ENCODE peak calls at places on chromosomes 12 and 14, in ten cellular contexts. S is RPMI7951; W is HFFc6; N is stimulated activated CD8-positive, alpha-beta memory T cell treated with anti-CD3 and anti-CD28 coated beads, Interleukin-7, amount 100 ng/mL, for 1 hour; T is foreskin keratinocyte; I is fibroblast of the aortic adventitia; H is HFF-Myc; A is Peyer's patch; K is NCI-H1105; M is activated CD4-positive, alpha-beta T cell treated with anti-CD3 and anti-CD28 coated beads, Interleukin-2, amount 50 U/mL, for 24 hours. U is an unnamed sample.
A peak's percentile ranks its signal among the peaks of the same experiment; 100 is the strongest.

GRCh38 chr12:89051065-89051677 is 301.1 kb downstream of the DUSP6 start:
- DNase-seq in I (peak; percentile 85), W (peak; percentile 58), M (peak; percentile 42), N (no peak), K (peak; percentile 48), T (peak; percentile 61), S (peak; percentile 60), H (no peak), A (peak; percentile 48), U (peak; percentile 48)

GRCh38 chr12:34244608-34245007 is 222.3 kb downstream of the ALG10 start:
- DNase-seq in W (no peak), T (no peak), H (no peak), N (no peak), S (no peak), I (no peak), M (no peak), A (no peak), K (no peak), U (no peak)

GRCh38 chr12:94650143-94651056 is at the start of gene TMCC3:
- DNase-seq in I (peak; percentile 12), K (peak; percentile 61), A (peak; percentile 75), M (no peak), N (no peak), W (no peak), S (peak; percentile 46), T (peak; percentile 38), H (no peak), U (no peak)

GRCh38 chr12:9361879-9362326 is 153.7 kb upstream of the PZP start:
- DNase-seq in N (no peak), S (no peak), K (no peak), H (no peak), M (no peak), T (no peak), A (no peak), W (no peak), I (no peak), U (no peak)

GRCh38 chr12:62684586-62685295 is 218.1 kb downstream of the MON2 start:
- DNase-seq in A (peak; percentile 57), N (no peak), K (no peak), T (no peak), S (peak; percentile 69), W (peak; percentile 42), I (peak; percentile 89), M (no peak), H (no peak), U (no peak)

GRCh38 chr12:46386877-46387629 is 14.5 kb upstream of the SLC38A2 start:
- DNase-seq in M (no peak), K (no peak), W (no peak), I (peak; percentile 87), N (no peak), H (no peak), S (peak; percentile 52), T (peak; percentile 61), A (peak; percentile 62), U (peak; percentile 47)

GRCh38 chr14:88289214-88289613 is 33.9 kb downstream of the KCNK10 start:
- DNase-seq in I (peak; percentile 63), M (no peak), N (no peak), S (no peak), W (no peak), T (peak; percentile 96), H (no peak), K (no peak), A (no peak), U (no peak)

GRCh38 chr12:63036216-63036973 is 101.4 kb upstream of the PPM1H start:
- DNase-seq in K (no peak), S (no peak), W (no peak), M (no peak), A (peak; percentile 47), I (no peak), H (no peak), T (no peak), N (no peak), U (no peak)

GRCh38 chr12:16393126-16393525 is 45.7 kb downstream of the MGST1 start:
- DNase-seq in T (no peak), W (no peak), I (no peak), K (no peak), N (no peak), A (no peak), S (no peak), H (no peak), M (no peak), U (no peak)

GRCh38 chr14:37210448-37210847 is 12.7 kb downstream of the MIPOL1 start:
- DNase-seq in A (no peak), N (no peak), W (no peak), I (no peak), T (no peak), M (no peak), H (no peak), S (no peak), K (no peak), U (no peak)

GRCh38 chr14:69037790-69038448 is 58.8 kb upstream of the ACTN1 start:
- DNase-seq in H (no peak), K (no peak), A (no peak), M (no peak), S (peak; percentile 61), I (no peak), N (no peak), W (peak; percentile 49), T (peak; percentile 30), U (peak; percentile 26)

GRCh38 chr12:67981236-67982164 is 7.7 kb upstream of the IFNG-AS1 start:
- DNase-seq in T (peak; percentile 82), I (peak; percentile 71), S (peak; percentile 83), W (peak; percentile 93), K (no peak), A (no peak), H (peak; percentile 55), M (no peak), N (no peak), U (peak; percentile 95)

GRCh38 chr12:28235017-28235416 is 44.8 kb downstream of the CCDC91 start:
- DNase-seq in W (no peak), I (no peak), N (no peak), S (no peak), T (no peak), H (no peak), A (no peak), M (no peak), K (no peak), U (no peak)

GRCh38 chr14:30906752-30907658 is 32.6 kb downstream of the COCH start:
- DNase-seq in I (peak; percentile 25), T (peak; percentile 69), H (peak; percentile 2), S (peak; percentile 11), M (no peak), N (no peak), A (no peak), K (no peak), W (no peak), U (no peak)

GRCh38 chr14:22084393-22085281 is 411.0 kb upstream of the OR4E1 start:
- DNase-seq in H (no peak), I (peak; percentile 70), S (peak; percentile 43), N (no peak), A (no peak), M (no peak), T (peak; percentile 36), W (peak; percentile 41), K (peak; percentile 10), U (peak; percentile 31)

GRCh38 chr12:11154400-11154925 is 16.5 kb upstream of the SMIM10L1 start:
- DNase-seq in H (no peak), K (no peak), T (no peak), I (no peak), N (no peak), A (no peak), W (no peak), M (no peak), S (no peak), U (no peak)

GRCh38 chr14:100835278-100836052 is 9.5 kb downstream of the MEG3 start:
- DNase-seq in N (no peak), M (no peak), S (no peak), T (no peak), A (no peak), I (no peak), K (no peak), W (no peak), H (no peak), U (no peak)

GRCh38 chr14:88505621-88506020 is 49.2 kb downstream of the PTPN21 start:
- DNase-seq in I (no peak), N (no peak), M (no peak), K (peak; percentile 3), T (no peak), A (no peak), S (no peak), H (no peak), W (no peak), U (no peak)

GRCh38 chr12:81596558-81596957 is 162.6 kb downstream of the PPFIA2 start:
- DNase-seq in W (no peak), H (no peak), A (no peak), S (no peak), M (no peak), T (no peak), K (no peak), I (no peak), N (no peak), U (no peak)

GRCh38 chr14:82642425-82642824 is 1108.8 kb upstream of the SEL1L start:
- DNase-seq in I (no peak), T (no peak), A (no peak), N (no peak), W (no peak), S (peak; percentile 15), M (no peak), H (no peak), K (no peak), U (peak; percentile 48)

GRCh38 chr12:25364529-25365339 is 114.0 kb upstream of the KRAS start:
- DNase-seq in M (peak; percentile 55), S (no peak), K (no peak), T (no peak), A (no peak), H (no peak), W (no peak), N (no peak), I (no peak), U (no peak)

GRCh38 chr14:54784060-54784459 is 118.6 kb downstream of the GCH1 start:
- DNase-seq in H (no peak), N (no peak), I (no peak), M (no peak), W (no peak), A (no peak), K (no peak), T (no peak), S (no peak), U (no peak)

GRCh38 chr12:3184485-3184884 is 107.3 kb downstream of the TSPAN9 start:
- DNase-seq in T (no peak), M (no peak), I (no peak), W (no peak), S (no peak), N (no peak), K (no peak), H (no peak), A (no peak), U (no peak)

GRCh38 chr14:81396108-81396507 is 4.0 kb downstream of the STON2 start:
- DNase-seq in S (peak; percentile 18), W (no peak), A (no peak), K (no peak), T (peak; percentile 69), M (no peak), N (no peak), H (no peak), I (peak; percentile 4), U (peak; percentile 46)

GRCh38 chr14:35339761-35340406 is 47.7 kb downstream of the PSMA6 start:
- DNase-seq in A (peak; percentile 56), W (no peak), M (no peak), T (no peak), H (no peak), I (no peak), S (no peak), K (no peak), N (no peak), U (no peak)

GRCh38 chr12:52992699-52993557 is 13.3 kb upstream of the EIF4B start:
- DNase-seq in S (peak; percentile 39), M (no peak), I (peak; percentile 44), N (no peak), H (no peak), K (no peak), A (peak; percentile 77), T (peak; percentile 76), W (peak; percentile 68), U (peak; percentile 70)

GRCh38 chr14:30299915-30300314 is 259.0 kb upstream of the G2E3 start:
- DNase-seq in K (no peak), S (no peak), N (no peak), W (no peak), A (no peak), H (no peak), I (no peak), T (no peak), M (no peak), U (no peak)

GRCh38 chr12:45732250-45732649 is 2.7 kb downstream of the ARID2 start:
- DNase-seq in M (no peak), A (no peak), N (no peak), T (peak; percentile 35), W (no peak), I (peak; percentile 25), H (no peak), K (no peak), S (no peak), U (peak; percentile 16)

U was measured in A172.